ENCODE peak calls at places on chromosomes 4 and X, in eight cellular contexts. K is K562, B is breast epithelium, I is HepG2, Q is upper lobe of left lung, S is endothelial cell of umbilical vein, U is transverse colon, Z is HCT116. C is an unnamed sample.

GRCh38 chr4:89878611-89879010 is 16.0 kb upstream of the MMRN1 start:
- DNase-seq in K (no peak), B (no peak), I (no peak), Q (no peak), S (no peak), U (no peak), Z (no peak), C (no peak)

GRCh38 chr4:48603366-48604003 is 113.4 kb downstream of the ZAR1 start:
- DNase-seq in K (no peak), B (no peak), I (peak; percentile 85), Q (no peak), S (no peak), U (no peak), Z (no peak), C (no peak)

GRCh38 chrX:38654302-38654701 is 93.0 kb downstream of the TSPAN7 start:
- DNase-seq in K (peak; percentile 22), B (no peak), I (peak; percentile 36), Q (no peak), S (peak; percentile 43), U (no peak), Z (peak; percentile 7), C (no peak)

GRCh38 chr4:4327652-4328121 is 37.6 kb downstream of the ZBTB49 start:
- DNase-seq in K (peak; percentile 79), B (no peak), I (peak; percentile 62), Q (peak; percentile 25), S (peak; percentile 10), U (no peak), Z (no peak), C (no peak)

GRCh38 chr4:87068591-87069021 is 133.8 kb downstream of the AFF1 start:
- DNase-seq in K (no peak), B (no peak), I (no peak), Q (no peak), S (no peak), U (no peak), Z (no peak), C (no peak)

GRCh38 chrX:147180886-147181285 is 366.3 kb upstream of the CXorf51A start:
- DNase-seq in K (no peak), B (no peak), I (peak; percentile 23), Q (no peak), S (no peak), U (peak; percentile 28), Z (no peak), C (no peak)

GRCh38 chr4:182929296-182929695 is 12.1 kb upstream of the DCTD start:
- DNase-seq in K (no peak), B (no peak), I (peak; percentile 39), Q (no peak), S (no peak), U (no peak), Z (no peak), C (no peak)

GRCh38 chr4:184833046-184833838 is 7.5 kb upstream of the ACSL1 start:
- DNase-seq in K (no peak), B (no peak), I (no peak), Q (peak; percentile 89), S (no peak), U (no peak), Z (no peak), C (no peak)

GRCh38 chr4:90002406-90003040 is 107.9 kb downstream of the MMRN1 start:
- DNase-seq in K (no peak), B (no peak), I (no peak), Q (no peak), S (peak; percentile 6), U (no peak), Z (no peak), C (no peak)

GRCh38 chr4:3388461-3389185 is 53.1 kb upstream of the HGFAC start:
- DNase-seq in K (no peak), B (no peak), I (no peak), Q (no peak), S (peak; percentile 35), U (no peak), Z (no peak), C (no peak)

GRCh38 chr4:16993966-16994840 is 95.8 kb upstream of the LDB2 start:
- DNase-seq in K (no peak), B (no peak), I (no peak), Q (no peak), S (no peak), U (no peak), Z (no peak), C (no peak)

GRCh38 chr4:7390906-7391636 is 43.7 kb downstream of the PSAPL1 start:
- DNase-seq in K (no peak), B (peak; percentile 12), I (no peak), Q (no peak), S (no peak), U (no peak), Z (no peak), C (no peak)

GRCh38 chr4:8191136-8191747 is 7.8 kb upstream of the SH3TC1 start:
- DNase-seq in K (peak; percentile 67), B (peak; percentile 50), I (peak; percentile 33), Q (peak; percentile 78), S (peak; percentile 99), U (peak; percentile 51), Z (peak; percentile 69), C (peak; percentile 69)

GRCh38 chr4:28373601-28374000 is 1513.0 kb downstream of the STIM2 start:
- DNase-seq in K (no peak), B (no peak), I (no peak), Q (no peak), S (no peak), U (no peak), Z (no peak), C (no peak)

GRCh38 chr4:5199142-5199541 is 147.9 kb downstream of the STK32B start:
- DNase-seq in K (no peak), B (no peak), I (no peak), Q (no peak), S (no peak), U (no peak), Z (no peak), C (no peak)

GRCh38 chrX:31440546-31440945 is 368.7 kb upstream of the FTHL17 start:
- DNase-seq in K (no peak), B (no peak), I (no peak), Q (no peak), S (no peak), U (no peak), Z (no peak), C (no peak)

GRCh38 chr4:101346562-101347266 is 612 bp downstream of the PPP3CA start:
- DNase-seq in K (peak; percentile 26), B (peak; percentile 35), I (peak; percentile 21), Q (peak; percentile 76), S (peak; percentile 68), U (peak; percentile 63), Z (no peak), C (peak; percentile 37)

GRCh38 chr4:42637861-42638260 is 19.0 kb downstream of the ATP8A1 start:
- DNase-seq in K (no peak), B (no peak), I (no peak), Q (no peak), S (no peak), U (no peak), Z (no peak), C (no peak)

GRCh38 chr4:16162891-16163290 is 63.4 kb downstream of the TAPT1 start:
- DNase-seq in K (no peak), B (no peak), I (no peak), Q (no peak), S (peak; percentile 63), U (no peak), Z (no peak), C (no peak)

GRCh38 chrX:39896951-39897740 is 200.6 kb downstream of the BCOR start:
- DNase-seq in K (peak; percentile 28), B (peak; percentile 78), I (peak; percentile 24), Q (peak; percentile 42), S (no peak), U (no peak), Z (no peak), C (no peak)

GRCh38 chr4:3041192-3042142 is 32.9 kb downstream of the HTT-AS start:
- DNase-seq in K (no peak), B (no peak), I (peak; percentile 55), Q (peak; percentile 76), S (peak; percentile 44), U (peak; percentile 58), Z (no peak), C (peak; percentile 47)

GRCh38 chr4:40316333-40316781 is 18.8 kb upstream of the CHRNA9 start:
- DNase-seq in K (no peak), B (no peak), I (no peak), Q (peak; percentile 31), S (peak; percentile 92), U (no peak), Z (no peak), C (no peak)

GRCh38 chrX:102067966-102068723 is 57.3 kb upstream of the TCEAL2 start:
- DNase-seq in K (no peak), B (no peak), I (peak; percentile 1), Q (no peak), S (peak; percentile 17), U (no peak), Z (no peak), C (no peak)

GRCh38 chrX:17374619-17375360 is at the start of gene NHS:
- DNase-seq in K (peak; percentile 31), B (peak; percentile 52), I (no peak), Q (peak; percentile 36), S (peak; percentile 15), U (peak; percentile 75), Z (peak; percentile 61), C (peak; percentile 20)
- TF ChIP-seq POLR2AphosphoS5 in K (no peak), B (no peak), I (no peak), Q (no peak), S (no peak), U (peak; percentile 23), Z (peak; percentile 30), C (no peak)

GRCh38 chr4:52716364-52717151 is 34.7 kb downstream of the ERVMER34-1 start:
- DNase-seq in K (no peak), B (no peak), I (no peak), Q (no peak), S (no peak), U (no peak), Z (no peak), C (no peak)
- TF ChIP-seq POLR2A in K (no peak), B (no peak), I (peak; percentile 19), Q (no peak), S (peak; percentile 40), U (no peak), Z (no peak), C (peak; percentile 54)

GRCh38 chr4:169050308-169050707 is 40.3 kb upstream of the CBR4 start:
- DNase-seq in K (no peak), B (no peak), I (no peak), Q (no peak), S (peak; percentile 93), U (no peak), Z (no peak), C (no peak)
- TF ChIP-seq POLR2AphosphoS5 in K (no peak), B (no peak), I (no peak), Q (peak; percentile 31), S (peak; percentile 49), U (no peak), Z (no peak), C (no peak)

DNA sequence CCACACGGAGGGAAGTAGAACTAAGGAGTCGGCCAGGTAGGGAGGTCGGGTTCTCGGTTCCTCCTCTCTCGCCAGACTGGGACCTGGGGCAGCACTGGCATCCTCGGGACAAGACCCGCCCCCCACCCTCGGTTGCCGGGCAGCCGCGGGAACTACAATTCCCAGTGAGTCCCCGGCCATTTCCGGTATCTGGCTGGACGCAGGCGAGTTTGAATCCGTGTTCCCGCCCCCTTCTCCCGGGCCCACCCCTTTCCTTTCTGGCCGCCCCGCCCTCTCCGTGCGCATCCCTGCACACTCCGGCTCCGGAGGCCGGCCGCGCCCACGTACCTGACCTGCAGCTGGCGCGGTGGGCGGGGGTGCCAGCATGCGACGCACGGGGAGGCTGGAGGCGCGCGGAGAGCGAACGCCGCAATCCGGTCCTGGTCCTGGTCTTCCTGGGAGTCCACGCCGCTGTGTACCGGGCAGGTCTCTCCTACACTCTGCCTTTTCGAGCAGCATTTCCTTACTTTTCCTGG is 10.2 kb upstream of the DLG3 start:
- DNase-seq in K (peak; percentile 87), B (peak; percentile 82), I (peak; percentile 73), Q (peak; percentile 88), S (peak; percentile 58), U (peak; percentile 93), Z (peak; percentile 72), C (peak; percentile 64)
- TF ChIP-seq POLR2A in K (no peak), B (no peak), I (peak; percentile 46), Q (no peak), S (no peak), U (peak; percentile 16), Z (no peak), C (peak; percentile 27)